ENCODE peak calls at places on chromosomes 3 and 15, in seven cellular contexts. One of them, this sample, is unnamed.

GRCh38 chr3:18423401-18424212 is 1.5 kb downstream of the SATB1 start:
- DNase-seq in A549: peak
- DNase-seq in CD8-positive, alpha-beta T cell: no peak
- DNase-seq in SK-N-SH: peak
- DNase-seq in tibial nerve: peak
- DNase-seq in tibial artery: peak
- DNase-seq in IMR-90: peak
- DNase-seq in this sample: peak

GRCh38 chr3:15820911-15821310 is 23.1 kb upstream of the ANKRD28 start:
- DNase-seq in A549: no peak
- DNase-seq in CD8-positive, alpha-beta T cell: no peak
- DNase-seq in SK-N-SH: no peak
- DNase-seq in tibial nerve: no peak
- DNase-seq in tibial artery: no peak
- DNase-seq in IMR-90: no peak
- DNase-seq in this sample: peak

GRCh38 chr3:186320862-186321568 is 41.0 kb downstream of the DGKG start:
- DNase-seq in A549: no peak
- DNase-seq in CD8-positive, alpha-beta T cell: no peak
- DNase-seq in SK-N-SH: no peak
- DNase-seq in tibial nerve: no peak
- DNase-seq in tibial artery: no peak
- DNase-seq in IMR-90: peak
- DNase-seq in this sample: peak

GRCh38 chr15:47371939-47372338 is 345.4 kb upstream of the SEMA6D start:
- DNase-seq in A549: no peak
- DNase-seq in CD8-positive, alpha-beta T cell: no peak
- DNase-seq in SK-N-SH: no peak
- DNase-seq in tibial nerve: no peak
- DNase-seq in tibial artery: no peak
- DNase-seq in IMR-90: no peak
- DNase-seq in this sample: no peak

GRCh38 chr3:23421811-23422510 is 218.8 kb downstream of the UBE2E2 start:
- DNase-seq in A549: no peak
- DNase-seq in CD8-positive, alpha-beta T cell: no peak
- DNase-seq in SK-N-SH: no peak
- DNase-seq in tibial nerve: no peak
- DNase-seq in tibial artery: no peak
- DNase-seq in IMR-90: peak
- DNase-seq in this sample: peak

GRCh38 chr3:107848516-107848915 is 242.3 kb downstream of the CD47 start:
- DNase-seq in A549: no peak
- DNase-seq in CD8-positive, alpha-beta T cell: no peak
- DNase-seq in SK-N-SH: no peak
- DNase-seq in tibial nerve: no peak
- DNase-seq in tibial artery: no peak
- DNase-seq in IMR-90: no peak
- DNase-seq in this sample: no peak

GRCh38 chr15:79623488-79623887 is 191.4 kb downstream of the MINAR1 start:
- DNase-seq in A549: no peak
- DNase-seq in CD8-positive, alpha-beta T cell: no peak
- DNase-seq in SK-N-SH: no peak
- DNase-seq in tibial nerve: no peak
- DNase-seq in tibial artery: no peak
- DNase-seq in IMR-90: no peak
- DNase-seq in this sample: no peak

GRCh38 chr15:74144153-74144775 is 13.9 kb downstream of the ISLR2 start:
- DNase-seq in A549: peak
- DNase-seq in CD8-positive, alpha-beta T cell: no peak
- DNase-seq in SK-N-SH: no peak
- DNase-seq in tibial nerve: no peak
- DNase-seq in tibial artery: no peak
- DNase-seq in IMR-90: no peak
- DNase-seq in this sample: no peak

GRCh38 chr15:35305906-35306305 is 220.8 kb upstream of the NANOGP8 start:
- DNase-seq in A549: peak
- DNase-seq in CD8-positive, alpha-beta T cell: no peak
- DNase-seq in SK-N-SH: no peak
- DNase-seq in tibial nerve: no peak
- DNase-seq in tibial artery: no peak
- DNase-seq in IMR-90: peak
- DNase-seq in this sample: peak

GRCh38 chr3:36812240-36812639 is 47.9 kb upstream of the DCLK3 start:
- DNase-seq in A549: no peak
- DNase-seq in CD8-positive, alpha-beta T cell: no peak
- DNase-seq in SK-N-SH: no peak
- DNase-seq in tibial nerve: no peak
- DNase-seq in tibial artery: no peak
- DNase-seq in IMR-90: no peak
- DNase-seq in this sample: no peak

GRCh38 chr3:13161021-13161759 is 88.0 kb upstream of the IQSEC1 start:
- DNase-seq in A549: no peak
- DNase-seq in CD8-positive, alpha-beta T cell: no peak
- DNase-seq in SK-N-SH: peak
- DNase-seq in tibial nerve: no peak
- DNase-seq in tibial artery: peak
- DNase-seq in IMR-90: no peak
- DNase-seq in this sample: no peak
- TF ChIP-seq CTCF in A549: no peak
- TF ChIP-seq CTCF in CD8-positive, alpha-beta T cell: no peak
- TF ChIP-seq CTCF in SK-N-SH: peak
- TF ChIP-seq CTCF in tibial nerve: no peak
- TF ChIP-seq CTCF in tibial artery: no peak
- TF ChIP-seq CTCF in IMR-90: peak
- TF ChIP-seq CTCF in this sample: no peak

GRCh38 chr3:52689151-52689550 is 3.3 kb downstream of the GNL3 start:
- DNase-seq in A549: no peak
- DNase-seq in CD8-positive, alpha-beta T cell: no peak
- DNase-seq in SK-N-SH: no peak
- DNase-seq in tibial nerve: no peak
- DNase-seq in tibial artery: no peak
- DNase-seq in IMR-90: no peak
- DNase-seq in this sample: no peak
- H3K4me3 ChIP-seq in A549: no peak
- H3K4me3 ChIP-seq in CD8-positive, alpha-beta T cell: no peak
- H3K4me3 ChIP-seq in SK-N-SH: no peak
- H3K4me3 ChIP-seq in tibial nerve: no peak
- H3K4me3 ChIP-seq in tibial artery: no peak
- H3K4me3 ChIP-seq in IMR-90: no peak
- H3K4me3 ChIP-seq in this sample: no peak

GRCh38 chr3:142226474-142226873 is 1.1 kb upstream of the GK5 start:
- DNase-seq in A549: peak
- DNase-seq in CD8-positive, alpha-beta T cell: no peak
- DNase-seq in SK-N-SH: no peak
- DNase-seq in tibial nerve: no peak
- DNase-seq in tibial artery: no peak
- DNase-seq in IMR-90: no peak
- DNase-seq in this sample: no peak
- TF ChIP-seq CTCF in A549: no peak
- TF ChIP-seq CTCF in CD8-positive, alpha-beta T cell: no peak
- TF ChIP-seq CTCF in SK-N-SH: peak
- TF ChIP-seq CTCF in tibial nerve: no peak
- TF ChIP-seq CTCF in tibial artery: no peak
- TF ChIP-seq CTCF in IMR-90: peak
- TF ChIP-seq CTCF in this sample: peak

DNA sequence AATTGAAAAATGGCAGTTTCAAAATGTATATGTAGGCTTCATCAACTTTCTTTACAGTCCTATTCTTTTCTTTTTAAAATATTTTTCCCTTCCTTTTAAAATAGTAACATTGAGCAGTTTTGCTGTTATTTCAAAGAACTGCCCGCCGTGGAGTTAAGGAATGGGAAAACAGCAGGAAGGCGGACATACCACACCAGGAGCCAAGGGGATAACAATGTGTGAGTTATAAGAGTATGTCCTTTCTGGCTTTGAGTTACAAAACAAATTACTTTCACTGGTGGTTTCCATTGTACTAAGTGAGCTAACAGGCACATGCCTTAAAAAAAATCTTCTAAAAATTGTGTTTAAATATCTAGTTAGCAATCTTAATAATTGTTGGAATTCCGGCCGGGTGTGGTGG is 37.4 kb upstream of the FBXL22 start:
- DNase-seq in A549: no peak
- DNase-seq in CD8-positive, alpha-beta T cell: no peak
- DNase-seq in SK-N-SH: no peak
- DNase-seq in tibial nerve: no peak
- DNase-seq in tibial artery: no peak
- DNase-seq in IMR-90: no peak
- DNase-seq in this sample: no peak
- H3K4me3 ChIP-seq in A549: no peak
- H3K4me3 ChIP-seq in CD8-positive, alpha-beta T cell: no peak
- H3K4me3 ChIP-seq in SK-N-SH: no peak
- H3K4me3 ChIP-seq in tibial nerve: no peak
- H3K4me3 ChIP-seq in tibial artery: no peak
- H3K4me3 ChIP-seq in IMR-90: no peak
- H3K4me3 ChIP-seq in this sample: no peak

This sample was measured in AG10803.